ENCODE peak calls at places on chromosome 5, in eight cellular contexts. Z is mesendoderm, K is psoas muscle, Q is IMR-90, S is HCT116, P is heart right ventricle, X is fibroblast of lung, G is hepatocyte. N is an unnamed sample.

GRCh38 chr5:86979801-86980510 is 287.7 kb upstream of the RASA1 start:
- DNase-seq in Z (peak; percentile 69), K (no peak), Q (peak; percentile 71), S (peak; percentile 33), P (no peak), X (peak; percentile 84), G (no peak), N (peak; percentile 3)

GRCh38 chr5:139816566-139816965 is 21.0 kb downstream of the PSD2 start:
- DNase-seq in Z (no peak), K (peak; percentile 10), Q (no peak), S (no peak), P (no peak), X (no peak), G (no peak), N (no peak)

GRCh38 chr5:33816791-33817190 is 75.0 kb downstream of the ADAMTS12 start:
- DNase-seq in Z (no peak), K (no peak), Q (peak; percentile 75), S (no peak), P (no peak), X (peak; percentile 73), G (no peak), N (no peak)

GRCh38 chr5:173891367-173891766 is 3.2 kb downstream of the CPEB4 start:
- DNase-seq in Z (no peak), K (no peak), Q (no peak), S (no peak), P (no peak), X (no peak), G (no peak), N (no peak)

GRCh38 chr5:175443514-175444059 is 395 bp downstream of the DRD1 start:
- DNase-seq in Z (peak; percentile 31), K (no peak), Q (no peak), S (no peak), P (no peak), X (peak; percentile 26), G (no peak), N (no peak)

GRCh38 chr5:56601641-56602071 is 213.7 kb upstream of the MAP3K1 start:
- DNase-seq in Z (peak; percentile 54), K (no peak), Q (peak; percentile 85), S (no peak), P (no peak), X (peak; percentile 45), G (no peak), N (no peak)

GRCh38 chr5:56166671-56167070 is 66.5 kb downstream of the ANKRD55 start:
- DNase-seq in Z (no peak), K (no peak), Q (no peak), S (no peak), P (no peak), X (no peak), G (no peak), N (no peak)

GRCh38 chr5:23507278-23507685 is at the start of gene PRDM9:
- DNase-seq in Z (peak; percentile 53), K (peak; percentile 87), Q (no peak), S (no peak), P (peak; percentile 84), X (peak; percentile 86), G (no peak), N (peak; percentile 61)

GRCh38 chr5:127959152-127959764 is 124.3 kb upstream of the SLC12A2 start:
- DNase-seq in Z (no peak), K (peak; percentile 59), Q (peak; percentile 92), S (peak; percentile 39), P (peak; percentile 65), X (peak; percentile 81), G (peak; percentile 76), N (peak; percentile 59)

GRCh38 chr5:470961-471749 is 28.2 kb downstream of the EXOC3 start:
- DNase-seq in Z (no peak), K (peak; percentile 48), Q (no peak), S (no peak), P (peak; percentile 14), X (no peak), G (no peak), N (no peak)

GRCh38 chr5:140339636-140340035 is 6.8 kb downstream of the HBEGF start:
- DNase-seq in Z (no peak), K (no peak), Q (no peak), S (no peak), P (no peak), X (no peak), G (no peak), N (no peak)

GRCh38 chr5:108148715-108149139 is 233.2 kb downstream of the FBXL17 start:
- DNase-seq in Z (peak; percentile 42), K (no peak), Q (peak; percentile 35), S (no peak), P (no peak), X (peak; percentile 31), G (peak; percentile 27), N (peak; percentile 5)

GRCh38 chr5:139962445-139962844 is 80.7 kb downstream of the NRG2 start:
- DNase-seq in Z (no peak), K (no peak), Q (no peak), S (no peak), P (no peak), X (no peak), G (no peak), N (no peak)

GRCh38 chr5:62732677-62733121 is 154.1 kb downstream of the LRRC70 start:
- DNase-seq in Z (no peak), K (no peak), Q (peak; percentile 1), S (no peak), P (no peak), X (no peak), G (peak; percentile 16), N (no peak)

GRCh38 chr5:149280124-149280523 is 8.5 kb downstream of the AFAP1L1 start:
- DNase-seq in Z (no peak), K (no peak), Q (no peak), S (no peak), P (no peak), X (no peak), G (no peak), N (no peak)

GRCh38 chr5:149277821-149278220 is 6.2 kb downstream of the AFAP1L1 start:
- DNase-seq in Z (no peak), K (no peak), Q (no peak), S (no peak), P (no peak), X (peak; percentile 38), G (no peak), N (no peak)

GRCh38 chr5:149280802-149281201 is 9.1 kb downstream of the AFAP1L1 start:
- DNase-seq in Z (no peak), K (no peak), Q (no peak), S (no peak), P (no peak), X (no peak), G (no peak), N (no peak)

GRCh38 chr5:149279651-149280050 is 8.0 kb downstream of the AFAP1L1 start:
- DNase-seq in Z (no peak), K (no peak), Q (no peak), S (no peak), P (no peak), X (no peak), G (no peak), N (no peak)

DNA sequence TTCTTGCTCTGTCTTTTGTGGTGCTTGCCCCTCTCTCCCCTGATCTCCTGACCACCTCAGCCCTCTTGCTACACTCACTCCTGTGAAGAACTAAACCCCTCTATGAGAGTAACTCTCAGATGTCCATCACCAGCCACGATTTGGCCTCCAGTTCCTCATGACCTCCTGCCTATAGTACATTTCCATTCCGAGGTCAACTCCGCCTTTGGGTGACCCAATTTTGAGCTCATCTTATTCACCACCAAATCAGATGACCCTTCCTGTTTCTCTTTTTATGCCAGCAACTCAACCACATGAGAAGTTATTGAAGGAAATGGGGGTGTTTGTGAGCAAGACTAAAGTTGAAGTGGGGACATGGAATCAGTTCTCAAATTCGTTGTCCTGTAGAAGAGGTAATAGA is 7.2 kb downstream of the AFAP1L1 start:
- DNase-seq in Z (no peak), K (no peak), Q (no peak), S (no peak), P (no peak), X (no peak), G (no peak), N (no peak)
- H3K4me1 ChIP-seq in Z (no peaks in the 10 kb centered on the region), K (peaks cover 74% of the 10 kb centered on the region), Q (peaks cover 2% of the 10 kb centered on the region), S (no peaks in the 10 kb centered on the region), P (peaks cover 98% of the 10 kb centered on the region), X (peaks cover 3% of the 10 kb centered on the region), G (no peaks in the 10 kb centered on the region), N (peaks cover 8% of the 10 kb centered on the region)

GRCh38 chr5:59569608-59570334 is 323.8 kb downstream of the PDE4D start:
- DNase-seq in Z (peak; percentile 55), K (no peak), Q (no peak), S (no peak), P (no peak), X (no peak), G (no peak), N (no peak)
- H3K4me1 ChIP-seq in Z (peaks cover 4% of the 10 kb centered on the region), K (peaks cover 39% of the 10 kb centered on the region), Q (no peaks in the 10 kb centered on the region), S (no peaks in the 10 kb centered on the region), P (no peaks in the 10 kb centered on the region), X (no peaks in the 10 kb centered on the region), G (no peaks in the 10 kb centered on the region), N (no peaks in the 10 kb centered on the region)

GRCh38 chr5:180909782-180910181 is 10.8 kb downstream of the BTNL8 start:
- DNase-seq in Z (peak; percentile 10), K (no peak), Q (no peak), S (no peak), P (no peak), X (no peak), G (no peak), N (no peak)
- H3K4me1 ChIP-seq in Z (no peaks in the 10 kb centered on the region), K (no peaks in the 10 kb centered on the region), Q (no peaks in the 10 kb centered on the region), S (no peaks in the 10 kb centered on the region), P (no peaks in the 10 kb centered on the region), X (no peaks in the 10 kb centered on the region), G (no peaks in the 10 kb centered on the region), N (no peaks in the 10 kb centered on the region)

DNA sequence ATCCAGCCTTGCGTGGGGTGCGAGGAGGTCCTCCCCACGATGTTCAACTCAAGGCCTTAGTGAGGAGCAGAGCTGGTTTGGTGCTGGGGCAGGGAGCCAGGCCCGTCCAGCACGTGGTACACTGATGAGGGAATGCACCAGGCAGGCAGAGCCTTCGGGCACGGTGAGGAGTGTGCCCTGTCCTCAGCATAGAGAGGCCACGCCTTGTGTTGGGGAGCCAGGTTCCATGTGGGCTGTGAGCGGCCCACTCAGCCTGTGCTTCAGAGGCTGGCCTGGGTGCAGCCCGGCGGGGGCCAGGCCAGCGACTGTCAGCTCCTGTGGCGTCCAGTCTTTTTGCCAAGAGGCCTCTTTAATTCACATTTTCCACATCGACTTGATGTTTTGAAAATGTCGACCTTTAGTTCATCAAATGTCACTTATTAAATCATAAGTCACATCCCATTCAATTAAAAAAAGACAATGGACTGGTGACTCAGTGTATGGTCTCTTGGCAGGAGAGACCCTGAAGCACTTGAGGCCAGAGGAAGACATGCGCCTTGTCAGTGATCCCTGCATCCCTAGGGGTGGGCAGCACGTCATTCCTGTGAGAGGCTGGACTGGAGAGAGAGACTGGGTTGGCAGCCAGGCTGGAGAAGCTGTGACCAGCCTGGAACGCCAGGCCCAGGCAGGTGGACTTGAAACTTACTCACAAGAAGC is 21.7 kb downstream of the ERGIC1 start:
- DNase-seq in Z (no peak), K (peak; percentile 80), Q (no peak), S (no peak), P (peak; percentile 65), X (no peak), G (no peak), N (no peak)
- H3K4me1 ChIP-seq in Z (no peaks in the 10 kb centered on the region), K (peaks cover 64% of the 10 kb centered on the region), Q (peaks cover 62% of the 10 kb centered on the region), S (peaks cover 21% of the 10 kb centered on the region), P (peaks cover 71% of the 10 kb centered on the region), X (peaks cover 57% of the 10 kb centered on the region), G (peaks cover 39% of the 10 kb centered on the region), N (peaks cover 100% of the 10 kb centered on the region)

N was measured in HepG2.